ENCODE peak calls at places on chromosome 6, in five cellular contexts. One of them, this sample, is unnamed.

GRCh38 chr6:150176659-150177058 is 33.8 kb downstream of the PPP1R14C start:
- DNase-seq in MM.1S: no peak
- DNase-seq in heart right ventricle: no peak
- DNase-seq in transverse colon: no peak
- DNase-seq in ovary: no peak
- DNase-seq in this sample: no peak

GRCh38 chr6:14422917-14423316 is 305.3 kb downstream of the CD83 start:
- DNase-seq in heart right ventricle: no peak
- DNase-seq in transverse colon: no peak
- DNase-seq in ovary: no peak
- DNase-seq in MM.1S: no peak
- DNase-seq in this sample: no peak

GRCh38 chr6:157990321-157991066 is 8.8 kb downstream of the SYNJ2 start:
- DNase-seq in heart right ventricle: no peak
- DNase-seq in transverse colon: no peak
- DNase-seq in ovary: no peak
- DNase-seq in MM.1S: no peak
- DNase-seq in this sample: no peak

GRCh38 chr6:136347847-136348246 is 58.2 kb upstream of the BCLAF1 start:
- DNase-seq in ovary: no peak
- DNase-seq in heart right ventricle: no peak
- DNase-seq in MM.1S: no peak
- DNase-seq in transverse colon: no peak
- DNase-seq in this sample: peak

GRCh38 chr6:144262470-144263369 is 22.4 kb upstream of the UTRN start:
- DNase-seq in MM.1S: no peak
- DNase-seq in transverse colon: peak
- DNase-seq in ovary: no peak
- DNase-seq in heart right ventricle: no peak
- DNase-seq in this sample: no peak

GRCh38 chr6:142893088-142893487 is 51.9 kb downstream of the HIVEP2 start:
- DNase-seq in MM.1S: no peak
- DNase-seq in heart right ventricle: no peak
- DNase-seq in transverse colon: no peak
- DNase-seq in ovary: no peak
- DNase-seq in this sample: no peak

GRCh38 chr6:56890683-56891429 is 64.1 kb upstream of the BEND6 start:
- DNase-seq in transverse colon: no peak
- DNase-seq in ovary: no peak
- DNase-seq in MM.1S: peak
- DNase-seq in heart right ventricle: no peak
- DNase-seq in this sample: peak

GRCh38 chr6:41651962-41652657 is 13.8 kb downstream of the MDFI start:
- DNase-seq in ovary: no peak
- DNase-seq in MM.1S: no peak
- DNase-seq in heart right ventricle: no peak
- DNase-seq in transverse colon: no peak
- DNase-seq in this sample: no peak

GRCh38 chr6:76774750-76775396 is 688.4 kb downstream of the HTR1B start:
- DNase-seq in heart right ventricle: no peak
- DNase-seq in ovary: peak
- DNase-seq in MM.1S: no peak
- DNase-seq in transverse colon: no peak
- DNase-seq in this sample: no peak

DNA sequence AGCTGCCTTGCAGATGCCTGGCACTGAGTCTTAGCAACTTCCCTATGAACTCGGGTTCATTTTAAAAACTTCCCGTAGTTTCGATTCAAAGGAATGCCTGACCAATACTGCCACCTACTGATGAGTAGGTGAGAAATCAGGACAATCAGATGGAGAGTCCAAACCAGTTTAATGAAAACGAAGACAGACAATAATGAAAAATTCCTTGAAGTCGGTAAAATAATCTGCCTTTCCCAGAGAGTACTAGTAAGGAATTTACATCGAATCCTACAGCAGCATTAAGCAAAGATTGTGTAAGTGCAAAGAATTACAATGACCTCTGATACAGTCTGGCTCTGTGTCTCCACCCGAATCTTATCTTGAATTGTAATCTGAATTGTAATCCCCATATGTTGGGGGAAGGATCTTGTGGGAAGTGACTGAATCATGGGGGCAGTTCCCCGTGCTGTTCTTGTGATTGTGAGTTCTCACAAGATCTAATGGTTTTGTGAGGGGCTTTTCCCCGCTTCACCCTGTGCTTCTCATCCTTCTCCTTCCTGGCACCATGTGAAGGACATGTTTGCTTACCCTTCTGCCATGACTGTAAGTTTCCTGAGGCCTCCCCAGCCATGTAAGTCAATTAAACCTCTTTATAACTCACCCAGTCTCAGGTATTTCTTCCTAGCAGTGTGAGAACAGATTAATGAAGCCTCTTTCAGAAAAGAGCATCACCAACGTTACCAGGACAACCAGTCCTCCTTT is 134.4 kb downstream of the ARHGAP18 start:
- DNase-seq in transverse colon: no peak
- DNase-seq in heart right ventricle: no peak
- DNase-seq in ovary: no peak
- DNase-seq in MM.1S: no peak
- DNase-seq in this sample: peak
- TF ChIP-seq CTCF in transverse colon: peak
- TF ChIP-seq CTCF in heart right ventricle: peak
- TF ChIP-seq CTCF in ovary: no peak
- TF ChIP-seq CTCF in MM.1S: peak
- TF ChIP-seq CTCF in this sample: peak

GRCh38 chr6:15629487-15629886 is 33.3 kb downstream of the DTNBP1 start:
- DNase-seq in heart right ventricle: no peak
- DNase-seq in transverse colon: no peak
- DNase-seq in ovary: no peak
- DNase-seq in MM.1S: no peak
- DNase-seq in this sample: no peak

GRCh38 chr6:15628499-15629131 is 34.2 kb downstream of the DTNBP1 start:
- DNase-seq in transverse colon: no peak
- DNase-seq in MM.1S: no peak
- DNase-seq in heart right ventricle: no peak
- DNase-seq in ovary: no peak
- DNase-seq in this sample: peak

GRCh38 chr6:15626160-15626559 is 36.7 kb downstream of the DTNBP1 start:
- DNase-seq in transverse colon: no peak
- DNase-seq in ovary: no peak
- DNase-seq in heart right ventricle: no peak
- DNase-seq in MM.1S: no peak
- DNase-seq in this sample: no peak

GRCh38 chr6:15626878-15627683 is 35.7 kb downstream of the DTNBP1 start:
- DNase-seq in heart right ventricle: no peak
- DNase-seq in transverse colon: no peak
- DNase-seq in ovary: no peak
- DNase-seq in MM.1S: no peak
- DNase-seq in this sample: no peak

GRCh38 chr6:15627829-15628228 is 35.0 kb downstream of the DTNBP1 start:
- DNase-seq in heart right ventricle: no peak
- DNase-seq in transverse colon: no peak
- DNase-seq in MM.1S: no peak
- DNase-seq in ovary: no peak
- DNase-seq in this sample: no peak
- H3K27ac ChIP-seq in heart right ventricle: no peak
- H3K27ac ChIP-seq in transverse colon: no peak
- H3K27ac ChIP-seq in MM.1S: no peak
- H3K27ac ChIP-seq in ovary: no peak
- H3K27ac ChIP-seq in this sample: no peak

GRCh38 chr6:44219053-44219814 is 2.5 kb downstream of the MYMX start:
- DNase-seq in heart right ventricle: peak
- DNase-seq in ovary: peak
- DNase-seq in transverse colon: peak
- DNase-seq in MM.1S: peak
- DNase-seq in this sample: no peak
- TF ChIP-seq CTCF in heart right ventricle: no peak
- TF ChIP-seq CTCF in ovary: no peak
- TF ChIP-seq CTCF in transverse colon: no peak
- TF ChIP-seq CTCF in MM.1S: no peak
- TF ChIP-seq CTCF in this sample: no peak

DNA sequence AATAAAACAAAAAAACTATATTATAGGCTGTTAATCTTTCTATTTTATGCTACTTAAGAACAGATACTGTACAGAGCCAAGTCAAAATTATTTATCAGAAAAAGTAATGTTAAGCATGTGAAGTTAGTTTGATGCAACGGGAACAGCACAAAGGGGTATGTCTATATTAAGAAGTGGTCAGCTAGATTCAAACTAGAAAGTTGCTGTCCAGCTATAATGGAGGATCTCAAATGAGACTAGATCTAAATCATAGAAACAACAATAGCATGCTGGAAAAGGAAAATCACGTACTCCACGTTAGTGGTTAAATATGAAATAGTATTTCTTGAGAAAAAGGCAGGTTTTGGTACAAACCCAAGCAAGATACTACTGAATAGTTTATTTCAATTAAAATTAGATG is 1124.0 kb downstream of the GRIK2 start:
- DNase-seq in transverse colon: no peak
- DNase-seq in ovary: no peak
- DNase-seq in MM.1S: no peak
- DNase-seq in heart right ventricle: no peak
- DNase-seq in this sample: no peak
- H3K27ac ChIP-seq in transverse colon: no peak
- H3K27ac ChIP-seq in ovary: no peak
- H3K27ac ChIP-seq in MM.1S: no peak
- H3K27ac ChIP-seq in heart right ventricle: no peak
- H3K27ac ChIP-seq in this sample: no peak

DNA sequence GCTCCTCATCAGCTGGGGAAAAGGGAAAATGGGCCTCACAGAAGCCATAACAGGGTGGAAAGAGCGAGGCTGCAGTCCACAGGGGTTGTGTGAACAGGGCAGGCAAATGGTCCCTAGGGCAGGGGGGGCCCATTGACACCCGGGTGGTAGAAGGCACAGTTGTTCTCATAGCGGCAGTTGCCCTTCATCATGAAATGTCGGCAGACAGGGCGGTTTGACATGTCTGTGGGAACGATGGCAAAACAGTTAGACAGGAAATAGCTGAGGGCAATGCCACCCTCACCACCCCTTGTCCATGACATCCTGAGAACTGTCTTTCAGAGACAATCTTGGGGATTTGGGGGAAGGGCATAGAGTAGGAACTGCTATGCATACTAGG is 15.6 kb downstream of the PPP1R10 start:
- DNase-seq in heart right ventricle: no peak
- DNase-seq in MM.1S: no peak
- DNase-seq in ovary: no peak
- DNase-seq in transverse colon: no peak
- DNase-seq in this sample: no peak
- TF ChIP-seq CTCF in heart right ventricle: no peak
- TF ChIP-seq CTCF in MM.1S: no peak
- TF ChIP-seq CTCF in ovary: no peak
- TF ChIP-seq CTCF in transverse colon: no peak
- TF ChIP-seq CTCF in this sample: no peak

DNA sequence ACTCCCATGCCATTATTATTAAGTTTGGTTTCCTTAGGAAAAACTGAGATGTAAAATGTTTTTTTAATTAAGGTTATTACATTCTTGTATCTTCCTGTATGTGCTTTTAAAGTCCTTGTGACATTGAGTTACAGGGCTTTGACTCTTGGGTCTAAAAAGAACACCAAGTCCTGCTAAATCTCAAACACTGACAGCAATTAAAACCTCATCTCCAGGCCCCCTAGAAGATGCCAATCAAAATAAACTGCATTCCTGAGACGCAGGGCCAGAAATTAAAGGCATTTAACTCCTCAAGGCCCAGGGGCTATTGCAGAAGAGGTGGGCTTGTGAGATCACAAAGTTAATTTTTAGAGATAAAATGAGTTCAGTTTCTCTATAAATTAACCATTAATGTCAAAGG is 145.7 kb upstream of the CARMIL1 start:
- DNase-seq in MM.1S: no peak
- DNase-seq in ovary: no peak
- DNase-seq in heart right ventricle: no peak
- DNase-seq in transverse colon: no peak
- DNase-seq in this sample: no peak
- H3K27ac ChIP-seq in MM.1S: no peak
- H3K27ac ChIP-seq in ovary: no peak
- H3K27ac ChIP-seq in heart right ventricle: no peak
- H3K27ac ChIP-seq in transverse colon: peak
- H3K27ac ChIP-seq in this sample: no peak

GRCh38 chr6:122400467-122401089 is 1.1 kb downstream of the HSF2 start:
- DNase-seq in heart right ventricle: no peak
- DNase-seq in transverse colon: no peak
- DNase-seq in MM.1S: peak
- DNase-seq in ovary: no peak
- DNase-seq in this sample: peak

GRCh38 chr6:122400121-122400450 is 634 bp downstream of the HSF2 start:
- DNase-seq in ovary: no peak
- DNase-seq in MM.1S: no peak
- DNase-seq in transverse colon: no peak
- DNase-seq in heart right ventricle: no peak
- DNase-seq in this sample: no peak

GRCh38 chr6:122401104-122401503 is 1.7 kb downstream of the HSF2 start:
- DNase-seq in ovary: no peak
- DNase-seq in heart right ventricle: no peak
- DNase-seq in transverse colon: no peak
- DNase-seq in MM.1S: no peak
- DNase-seq in this sample: no peak

GRCh38 chr6:122399055-122399347 is 451 bp upstream of the HSF2 start:
- DNase-seq in heart right ventricle: no peak
- DNase-seq in MM.1S: no peak
- DNase-seq in transverse colon: no peak
- DNase-seq in ovary: no peak
- DNase-seq in this sample: no peak

GRCh38 chr6:122399348-122400120 is at the start of gene HSF2:
- DNase-seq in transverse colon: peak
- DNase-seq in heart right ventricle: peak
- DNase-seq in MM.1S: peak
- DNase-seq in ovary: peak
- DNase-seq in this sample: peak
- TF ChIP-seq CTCF in transverse colon: peak
- TF ChIP-seq CTCF in heart right ventricle: peak
- TF ChIP-seq CTCF in MM.1S: no peak
- TF ChIP-seq CTCF in ovary: peak
- TF ChIP-seq CTCF in this sample: peak

This sample was measured in foreskin keratinocyte.